ENCODE peak calls at places on chromosome 21, in four cellular contexts. K, Z, D and S are unnamed samples.

GRCh38 chr21:14752006-14752909 is 206.1 kb upstream of the SAMSN1 start:
- DNase-seq in K (no peak), D (no peak), Z (no peak), S (no peak)

GRCh38 chr21:39713905-39714304 is 31.1 kb upstream of the IGSF5 start:
- DNase-seq in D (no peak), K (no peak), Z (peak), S (no peak)

GRCh38 chr21:21029159-21029558 is 30.9 kb downstream of the NCAM2 start:
- DNase-seq in Z (peak), K (no peak), D (no peak), S (no peak)

GRCh38 chr21:45088729-45089128 is 14.3 kb downstream of the ADARB1 start:
- DNase-seq in D (no peak), Z (no peak), K (no peak), S (no peak)

GRCh38 chr21:45409466-45410150 is 4.6 kb downstream of the COL18A1 start:
- DNase-seq in D (no peak), Z (no peak), K (peak), S (no peak)

GRCh38 chr21:17708541-17709265 is 96.0 kb upstream of the BTG3 start:
- DNase-seq in Z (no peak), K (no peak), D (peak), S (no peak)

GRCh38 chr21:27024316-27024715 is 57.4 kb upstream of the ADAMTS5 start:
- DNase-seq in Z (peak), D (peak), K (no peak), S (no peak)

GRCh38 chr21:37145635-37146111 is 72.6 kb downstream of the TTC3 start:
- DNase-seq in D (no peak), K (no peak), Z (peak), S (no peak)

GRCh38 chr21:31222142-31222541 is 121.9 kb downstream of the TIAM1 start:
- DNase-seq in K (no peak), D (no peak), Z (peak), S (no peak)

GRCh38 chr21:24290151-24290833 is 1317.0 kb downstream of the MRPL39 start:
- DNase-seq in Z (no peak), K (no peak), D (no peak), S (no peak)

GRCh38 chr21:37700641-37701202 is 215.5 kb downstream of the KCNJ6 start:
- DNase-seq in D (peak), K (no peak), Z (peak), S (no peak)

GRCh38 chr21:38478782-38479181 is 19.5 kb downstream of the ERG start:
- DNase-seq in Z (peak), D (peak), K (no peak), S (no peak)

GRCh38 chr21:46457801-46458314 is 833 bp upstream of the DIP2A start:
- DNase-seq in Z (peak), D (peak), K (peak), S (peak)

GRCh38 chr21:15895142-15896106 is 165.6 kb downstream of the USP25 start:
- DNase-seq in Z (peak), D (no peak), K (no peak), S (no peak)

GRCh38 chr21:38951095-38951745 is 145.5 kb downstream of the ETS2 start:
- DNase-seq in K (no peak), Z (no peak), D (no peak), S (no peak)

GRCh38 chr21:17231124-17231523 is 281.7 kb upstream of the CXADR start:
- DNase-seq in K (no peak), Z (no peak), D (no peak), S (no peak)

GRCh38 chr21:34035619-34036354 is 37.6 kb upstream of the MRPS6 start:
- DNase-seq in D (no peak), Z (no peak), K (no peak), S (no peak)

GRCh38 chr21:37253991-37254390 is 13.1 kb downstream of the VPS26C start:
- DNase-seq in Z (no peak), K (no peak), D (no peak), S (no peak)

GRCh38 chr21:29302340-29302991 is 3.7 kb downstream of the BACH1 start:
- DNase-seq in K (no peak), D (no peak), Z (no peak), S (no peak)

GRCh38 chr21:39663742-39664492 is 51.2 kb downstream of the B3GALT5 start:
- DNase-seq in K (no peak), Z (no peak), D (no peak), S (no peak)

GRCh38 chr21:39483917-39484316 is 32.1 kb downstream of the SH3BGR start:
- DNase-seq in Z (peak), K (no peak), D (peak), S (no peak)

GRCh38 chr21:39121600-39122355 is 61.5 kb downstream of the PSMG1 start:
- DNase-seq in Z (no peak), K (no peak), D (no peak), S (no peak)

GRCh38 chr21:17406202-17406601 is 106.6 kb upstream of the CXADR start:
- DNase-seq in D (no peak), K (no peak), Z (no peak), S (no peak)

DNA sequence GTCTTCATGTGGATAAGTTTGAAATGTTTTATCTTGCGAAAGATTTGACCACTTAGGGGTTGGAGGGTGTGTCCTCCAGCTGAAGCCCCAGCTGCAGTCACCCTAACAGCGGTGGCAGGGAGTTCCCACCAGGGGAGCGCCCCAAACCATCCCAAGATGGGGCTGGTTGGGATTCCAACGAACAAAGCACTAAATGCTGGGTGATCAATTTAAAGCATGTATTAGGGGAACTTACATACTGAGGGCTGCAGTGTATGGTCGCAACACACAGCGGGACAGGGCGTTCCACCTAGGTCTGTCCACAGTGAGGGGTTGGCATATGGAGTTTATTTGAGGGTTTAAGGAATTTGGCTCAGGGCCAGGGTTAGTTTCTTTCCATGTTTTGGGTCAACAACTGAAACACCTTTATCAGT is 26.3 kb downstream of the SLC37A1 start:
- DNase-seq in K (no peak), Z (no peak), D (no peak), S (no peak)
- TF ChIP-seq CTCF in K (no peak), Z (peak), D (peak), S (no peak)

DNA sequence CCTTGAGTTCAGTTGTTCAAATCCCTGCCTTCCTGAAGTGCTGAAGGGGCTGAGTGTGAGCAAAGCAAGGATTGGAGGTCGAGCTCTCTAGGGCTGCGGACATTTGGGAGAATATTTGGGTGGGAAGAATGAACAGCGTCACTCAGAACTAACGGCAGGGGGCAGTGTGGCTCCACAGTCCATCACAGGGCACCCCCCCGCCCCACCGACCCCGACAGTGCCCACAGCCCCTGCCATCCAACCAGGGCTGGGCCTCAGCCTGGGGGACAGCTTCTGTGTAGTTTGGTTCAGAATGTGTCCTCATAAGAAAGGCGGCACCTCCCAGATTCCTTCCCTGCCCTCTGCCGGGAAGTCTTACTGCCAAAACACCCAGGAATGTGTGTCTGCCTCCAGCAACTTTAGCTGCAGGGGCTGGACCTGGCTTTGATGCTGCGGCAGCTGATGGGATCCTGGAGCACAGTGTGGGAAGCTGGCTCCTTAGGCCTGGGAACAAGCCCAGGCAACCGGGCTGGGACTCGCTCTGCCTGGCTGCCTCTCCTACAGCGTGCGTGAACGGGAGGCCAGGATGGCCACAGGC is 104.8 kb upstream of the TMPRSS2 start:
- DNase-seq in K (peak), Z (peak), D (peak), S (peak)
- TF ChIP-seq CTCF in K (peak), Z (peak), D (peak), S (peak)

GRCh38 chr21:42678618-42679295 is 25.3 kb downstream of the PDE9A start:
- DNase-seq in D (no peak), Z (no peak), K (no peak), S (no peak)

GRCh38 chr21:42678118-42678430 is 24.7 kb downstream of the PDE9A start:
- DNase-seq in Z (no peak), K (no peak), D (no peak), S (no peak)

GRCh38 chr21:42679982-42680330 is 26.5 kb downstream of the PDE9A start:
- DNase-seq in D (no peak), Z (no peak), K (no peak), S (no peak)

GRCh38 chr21:42680429-42680828 is 27.0 kb downstream of the PDE9A start:
- DNase-seq in Z (no peak), D (no peak), K (no peak), S (no peak)

DNA sequence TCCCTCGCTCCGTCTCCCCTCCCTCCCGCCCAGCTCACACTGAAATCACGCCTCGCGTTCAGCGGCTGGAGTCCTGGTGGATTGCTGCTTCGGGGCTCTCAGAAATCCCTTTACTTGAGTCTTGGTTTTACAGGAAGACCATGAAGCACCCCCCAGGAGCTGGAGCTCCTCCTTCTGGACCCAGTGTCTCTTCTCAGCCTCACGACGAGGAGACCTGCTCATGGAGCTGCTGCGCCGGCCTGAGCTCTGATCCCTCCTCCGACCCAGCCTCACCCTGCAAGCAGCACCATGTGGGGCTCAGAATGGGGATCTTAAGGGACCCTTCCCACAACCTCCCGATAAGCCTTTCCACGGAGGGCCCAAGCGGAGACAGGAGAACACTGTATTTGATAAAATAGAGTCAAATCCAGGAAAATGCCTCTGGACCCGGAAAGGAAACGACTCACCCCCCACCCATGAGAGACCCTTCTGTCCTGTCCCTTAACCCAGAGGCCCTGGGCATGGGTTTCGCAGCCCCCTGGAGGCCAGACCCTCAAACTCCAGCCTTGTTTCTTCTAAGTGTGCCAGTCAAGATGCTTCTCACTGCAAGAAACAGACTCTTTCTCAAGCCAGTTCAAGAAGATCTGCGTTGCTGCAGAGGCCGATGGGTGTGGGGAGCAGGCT is 26.0 kb downstream of the PDE9A start:
- DNase-seq in K (no peak), Z (no peak), D (no peak), S (no peak)
- TF ChIP-seq CTCF in K (no peak), Z (no peak), D (no peak), S (no peak)

GRCh38 chr21:32941263-32941662 is 84.5 kb upstream of the OLIG2 start:
- DNase-seq in D (no peak), K (no peak), Z (no peak), S (no peak)
- TF ChIP-seq CTCF in D (no peak), K (no peak), Z (no peak), S (no peak)

GRCh38 chr21:25420831-25421230 is 186.4 kb downstream of the MRPL39 start:
- DNase-seq in Z (no peak), K (no peak), D (no peak), S (no peak)
- TF ChIP-seq CTCF in Z (no peak), K (no peak), D (no peak), S (no peak)

DNA sequence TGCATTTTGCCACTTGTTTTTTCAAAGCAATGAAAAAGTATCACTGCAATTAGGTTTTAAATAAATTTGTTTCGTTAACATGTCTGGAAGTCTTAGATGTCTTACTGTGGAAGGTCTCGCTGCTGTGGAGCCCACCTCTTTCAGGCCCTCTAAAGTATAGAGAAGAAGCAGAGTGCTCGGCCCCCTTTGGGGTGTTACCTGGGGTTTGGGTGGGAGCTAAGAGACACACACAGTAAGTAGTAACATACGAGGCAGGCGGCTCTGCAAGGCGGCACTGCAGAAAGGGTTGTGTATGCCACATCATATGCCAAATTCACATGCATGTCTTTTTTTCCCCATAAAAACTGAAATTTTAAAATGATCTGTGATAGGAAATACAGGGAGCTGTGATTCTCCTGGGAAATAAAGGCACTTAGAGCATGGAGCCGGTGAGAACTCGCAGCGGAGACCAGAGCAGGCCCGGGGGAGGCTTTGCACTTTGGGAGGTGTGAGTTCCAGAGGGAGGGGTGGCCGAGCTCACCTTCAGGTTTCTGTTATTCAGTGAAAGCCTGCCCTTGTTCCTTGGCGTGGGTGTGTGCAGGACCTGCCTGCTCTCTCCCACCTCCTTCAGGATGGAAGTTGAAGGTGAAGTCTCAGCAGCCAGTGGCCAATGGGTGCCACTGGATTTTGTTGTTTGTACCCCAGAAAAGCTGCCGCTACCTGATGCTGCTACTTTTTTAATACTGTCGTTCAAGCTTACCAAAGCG is 35.7 kb upstream of the PWP2 start:
- DNase-seq in K (no peak), Z (no peak), D (no peak), S (no peak)
- TF ChIP-seq CTCF in K (no peak), Z (no peak), D (no peak), S (no peak)

GRCh38 chr21:35510294-35510693 is 461.2 kb upstream of the RUNX1 start:
- DNase-seq in D (no peak), Z (no peak), K (no peak), S (no peak)

GRCh38 chr21:35509004-35509704 is 460.1 kb upstream of the RUNX1 start:
- DNase-seq in D (no peak), K (no peak), Z (peak), S (no peak)

GRCh38 chr21:35506352-35506751 is 457.2 kb upstream of the RUNX1 start:
- DNase-seq in Z (peak), K (no peak), D (no peak), S (no peak)

GRCh38 chr21:35511298-35512162 is 462.4 kb upstream of the RUNX1 start:
- DNase-seq in Z (peak), D (peak), K (no peak), S (no peak)

GRCh38 chr21:35508389-35508888 is 459.3 kb upstream of the RUNX1 start:
- DNase-seq in Z (peak), K (peak), D (peak), S (peak)
- TF ChIP-seq CTCF in Z (peak), K (peak), D (peak), S (no peak)

GRCh38 chr21:43925096-43925481 is 60.1 kb downstream of the AGPAT3 start:
- DNase-seq in D (no peak), Z (no peak), K (no peak), S (peak)
- TF ChIP-seq CTCF in D (no peak), Z (no peak), K (no peak), S (peak)